ENCODE peak calls at places on chromosomes 5 and 9, in nine cellular contexts. One of them, this sample, is unnamed. For H3K36me3, the result is how much of the 10 kb centered on the place peaks cover.

GRCh38 chr5:160805376-160805775 is 46.6 kb downstream of the ATP10B start:
- DNase-seq in CD4-positive, alpha-beta memory T cell: no peak
- DNase-seq in SK-N-SH: no peak
- DNase-seq in aorta: no peak
- DNase-seq in heart right ventricle: no peak
- DNase-seq in GM23248: no peak
- DNase-seq in SJSA1: no peak
- DNase-seq in BJ: no peak
- DNase-seq in cardiac muscle cell: no peak
- DNase-seq in this sample: no peak

GRCh38 chr5:137316346-137316736 is 182.8 kb downstream of the SPOCK1 start:
- DNase-seq in SK-N-SH: no peak
- DNase-seq in CD4-positive, alpha-beta memory T cell: no peak
- DNase-seq in cardiac muscle cell: no peak
- DNase-seq in BJ: no peak
- DNase-seq in SJSA1: no peak
- DNase-seq in GM23248: peak
- DNase-seq in heart right ventricle: no peak
- DNase-seq in aorta: no peak
- DNase-seq in this sample: no peak

GRCh38 chr9:13358128-13358527 is 78.6 kb upstream of the MPDZ start:
- DNase-seq in SK-N-SH: no peak
- DNase-seq in cardiac muscle cell: no peak
- DNase-seq in heart right ventricle: no peak
- DNase-seq in GM23248: peak
- DNase-seq in aorta: no peak
- DNase-seq in SJSA1: peak
- DNase-seq in CD4-positive, alpha-beta memory T cell: no peak
- DNase-seq in BJ: peak
- DNase-seq in this sample: peak

GRCh38 chr5:175724314-175724713 is 66.4 kb downstream of the HRH2 start:
- DNase-seq in SK-N-SH: no peak
- DNase-seq in CD4-positive, alpha-beta memory T cell: no peak
- DNase-seq in heart right ventricle: no peak
- DNase-seq in cardiac muscle cell: no peak
- DNase-seq in BJ: no peak
- DNase-seq in aorta: no peak
- DNase-seq in SJSA1: no peak
- DNase-seq in GM23248: no peak
- DNase-seq in this sample: no peak

GRCh38 chr5:103424453-103425205 is 138.0 kb downstream of the NUDT12 start:
- DNase-seq in cardiac muscle cell: no peak
- DNase-seq in SK-N-SH: no peak
- DNase-seq in BJ: no peak
- DNase-seq in aorta: no peak
- DNase-seq in GM23248: peak
- DNase-seq in CD4-positive, alpha-beta memory T cell: no peak
- DNase-seq in heart right ventricle: no peak
- DNase-seq in SJSA1: peak
- DNase-seq in this sample: peak

GRCh38 chr9:8156336-8156735 is 356.8 kb upstream of the DMAC1 start:
- DNase-seq in BJ: no peak
- DNase-seq in cardiac muscle cell: no peak
- DNase-seq in heart right ventricle: no peak
- DNase-seq in CD4-positive, alpha-beta memory T cell: no peak
- DNase-seq in SK-N-SH: no peak
- DNase-seq in GM23248: no peak
- DNase-seq in aorta: no peak
- DNase-seq in SJSA1: no peak
- DNase-seq in this sample: no peak

GRCh38 chr5:77210091-77211012 is at the start of gene PDE8B:
- DNase-seq in SJSA1: no peak
- DNase-seq in GM23248: peak
- DNase-seq in BJ: no peak
- DNase-seq in cardiac muscle cell: peak
- DNase-seq in aorta: no peak
- DNase-seq in SK-N-SH: peak
- DNase-seq in heart right ventricle: no peak
- DNase-seq in CD4-positive, alpha-beta memory T cell: peak
- DNase-seq in this sample: no peak

GRCh38 chr5:5939724-5940370 is 438.5 kb downstream of the MED10 start:
- DNase-seq in aorta: no peak
- DNase-seq in SJSA1: no peak
- DNase-seq in SK-N-SH: no peak
- DNase-seq in cardiac muscle cell: no peak
- DNase-seq in BJ: no peak
- DNase-seq in CD4-positive, alpha-beta memory T cell: no peak
- DNase-seq in heart right ventricle: no peak
- DNase-seq in GM23248: no peak
- DNase-seq in this sample: no peak

GRCh38 chr5:57492632-57493031 is 10.0 kb upstream of the ACTBL2 start:
- DNase-seq in heart right ventricle: no peak
- DNase-seq in GM23248: no peak
- DNase-seq in aorta: no peak
- DNase-seq in CD4-positive, alpha-beta memory T cell: no peak
- DNase-seq in SJSA1: no peak
- DNase-seq in cardiac muscle cell: no peak
- DNase-seq in BJ: no peak
- DNase-seq in SK-N-SH: no peak
- DNase-seq in this sample: no peak

GRCh38 chr5:156147251-156147947 is 179.6 kb upstream of the SGCD start:
- DNase-seq in GM23248: peak
- DNase-seq in aorta: no peak
- DNase-seq in BJ: peak
- DNase-seq in SK-N-SH: no peak
- DNase-seq in cardiac muscle cell: no peak
- DNase-seq in CD4-positive, alpha-beta memory T cell: no peak
- DNase-seq in SJSA1: no peak
- DNase-seq in heart right ventricle: no peak
- DNase-seq in this sample: peak

GRCh38 chr9:76687861-76688374 is 76.3 kb upstream of the PCA3 start:
- DNase-seq in heart right ventricle: no peak
- DNase-seq in cardiac muscle cell: no peak
- DNase-seq in BJ: peak
- DNase-seq in SJSA1: peak
- DNase-seq in aorta: peak
- DNase-seq in CD4-positive, alpha-beta memory T cell: no peak
- DNase-seq in SK-N-SH: no peak
- DNase-seq in GM23248: peak
- DNase-seq in this sample: peak

DNA sequence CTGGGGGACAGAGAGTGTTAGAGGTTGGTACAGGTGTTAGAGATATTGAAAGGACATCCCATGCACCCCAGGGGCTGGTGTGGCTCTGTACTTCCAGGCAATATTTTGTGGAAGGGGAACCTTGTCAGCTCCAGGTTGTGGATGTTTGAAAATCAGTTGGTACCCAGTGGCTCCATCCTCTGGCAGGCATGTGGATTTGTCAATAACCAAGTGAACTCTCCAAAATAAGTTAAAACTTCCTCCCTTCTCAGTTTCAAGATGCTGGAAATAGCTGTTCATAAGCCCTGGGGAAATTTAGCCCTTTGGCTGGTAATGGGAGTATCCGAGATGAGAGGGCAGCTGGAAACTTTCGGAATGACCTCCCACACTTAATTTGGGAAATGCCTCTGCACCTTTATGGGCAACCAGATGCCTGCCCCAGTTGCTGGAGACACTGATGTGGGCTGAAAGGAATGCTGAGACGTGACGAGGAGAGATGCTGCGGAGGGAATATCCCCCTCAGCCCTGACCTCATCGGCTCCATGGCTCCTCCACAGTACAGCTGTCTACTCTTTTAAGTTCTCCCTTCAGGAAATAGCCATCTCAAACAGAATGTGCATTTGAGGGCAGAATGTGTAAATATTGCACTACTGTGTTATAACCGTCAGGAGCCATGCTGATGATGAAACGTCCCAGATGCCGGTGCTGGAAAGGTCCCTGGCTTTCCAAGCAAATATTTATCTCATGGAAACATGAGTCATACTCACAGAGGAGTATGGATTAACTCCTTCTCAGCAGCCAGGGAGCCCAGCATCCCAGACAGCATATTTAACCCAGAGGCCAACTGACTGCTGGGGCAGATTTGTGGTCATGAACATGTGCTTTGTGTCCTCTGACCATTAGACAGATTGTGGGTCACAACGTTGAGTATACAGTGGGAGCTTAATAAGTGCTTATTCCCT is 29.5 kb downstream of the TGFBI start:
- DNase-seq in CD4-positive, alpha-beta memory T cell: no peak
- DNase-seq in BJ: peak
- DNase-seq in GM23248: peak
- DNase-seq in cardiac muscle cell: no peak
- DNase-seq in aorta: peak
- DNase-seq in SK-N-SH: no peak
- DNase-seq in heart right ventricle: peak
- DNase-seq in SJSA1: peak
- DNase-seq in this sample: peak
- H3K36me3 ChIP-seq in CD4-positive, alpha-beta memory T cell: under half
- H3K36me3 ChIP-seq in BJ: under half
- H3K36me3 ChIP-seq in GM23248: half or more
- H3K36me3 ChIP-seq in cardiac muscle cell: under half
- H3K36me3 ChIP-seq in aorta: under half
- H3K36me3 ChIP-seq in SK-N-SH: half or more
- H3K36me3 ChIP-seq in heart right ventricle: half or more
- H3K36me3 ChIP-seq in SJSA1: half or more
- H3K36me3 ChIP-seq in this sample: under half

GRCh38 chr5:141517321-141517720 is 28.4 kb downstream of the PCDHGC5 start:
- DNase-seq in CD4-positive, alpha-beta memory T cell: no peak
- DNase-seq in GM23248: no peak
- DNase-seq in SJSA1: no peak
- DNase-seq in cardiac muscle cell: no peak
- DNase-seq in BJ: no peak
- DNase-seq in aorta: no peak
- DNase-seq in heart right ventricle: no peak
- DNase-seq in SK-N-SH: no peak
- DNase-seq in this sample: no peak
- H3K36me3 ChIP-seq in CD4-positive, alpha-beta memory T cell: half or more
- H3K36me3 ChIP-seq in GM23248: under half
- H3K36me3 ChIP-seq in SJSA1: half or more
- H3K36me3 ChIP-seq in cardiac muscle cell: under half
- H3K36me3 ChIP-seq in BJ: under half
- H3K36me3 ChIP-seq in aorta: under half
- H3K36me3 ChIP-seq in heart right ventricle: under half
- H3K36me3 ChIP-seq in SK-N-SH: under half
- H3K36me3 ChIP-seq in this sample: under half

GRCh38 chr5:109404428-109404960 is 5.3 kb downstream of the PJA2 start:
- DNase-seq in SJSA1: no peak
- DNase-seq in cardiac muscle cell: no peak
- DNase-seq in heart right ventricle: no peak
- DNase-seq in SK-N-SH: no peak
- DNase-seq in aorta: no peak
- DNase-seq in BJ: no peak
- DNase-seq in CD4-positive, alpha-beta memory T cell: no peak
- DNase-seq in GM23248: no peak
- DNase-seq in this sample: no peak
- H3K36me3 ChIP-seq in SJSA1: under half
- H3K36me3 ChIP-seq in cardiac muscle cell: under half
- H3K36me3 ChIP-seq in heart right ventricle: under half
- H3K36me3 ChIP-seq in SK-N-SH: under half
- H3K36me3 ChIP-seq in aorta: under half
- H3K36me3 ChIP-seq in BJ: under half
- H3K36me3 ChIP-seq in CD4-positive, alpha-beta memory T cell: under half
- H3K36me3 ChIP-seq in GM23248: under half
- H3K36me3 ChIP-seq in this sample: under half

GRCh38 chr5:139688088-139688702 is 40.0 kb downstream of the CXXC5 start:
- DNase-seq in CD4-positive, alpha-beta memory T cell: no peak
- DNase-seq in cardiac muscle cell: no peak
- DNase-seq in SK-N-SH: no peak
- DNase-seq in heart right ventricle: no peak
- DNase-seq in BJ: no peak
- DNase-seq in aorta: no peak
- DNase-seq in GM23248: no peak
- DNase-seq in SJSA1: no peak
- DNase-seq in this sample: no peak

GRCh38 chr5:139687656-139688055 is 39.5 kb downstream of the CXXC5 start:
- DNase-seq in SJSA1: no peak
- DNase-seq in GM23248: no peak
- DNase-seq in aorta: no peak
- DNase-seq in CD4-positive, alpha-beta memory T cell: no peak
- DNase-seq in BJ: no peak
- DNase-seq in SK-N-SH: no peak
- DNase-seq in heart right ventricle: no peak
- DNase-seq in cardiac muscle cell: no peak
- DNase-seq in this sample: no peak

GRCh38 chr5:139689631-139690384 is 41.7 kb downstream of the CXXC5 start:
- DNase-seq in BJ: no peak
- DNase-seq in GM23248: peak
- DNase-seq in heart right ventricle: no peak
- DNase-seq in SK-N-SH: peak
- DNase-seq in aorta: no peak
- DNase-seq in SJSA1: peak
- DNase-seq in CD4-positive, alpha-beta memory T cell: no peak
- DNase-seq in cardiac muscle cell: no peak
- DNase-seq in this sample: peak

GRCh38 chr5:139690385-139691274 is 42.5 kb downstream of the CXXC5 start:
- DNase-seq in heart right ventricle: no peak
- DNase-seq in SK-N-SH: peak
- DNase-seq in SJSA1: no peak
- DNase-seq in aorta: peak
- DNase-seq in BJ: no peak
- DNase-seq in CD4-positive, alpha-beta memory T cell: no peak
- DNase-seq in GM23248: peak
- DNase-seq in cardiac muscle cell: peak
- DNase-seq in this sample: peak

GRCh38 chr5:139688712-139689413 is 40.7 kb downstream of the CXXC5 start:
- DNase-seq in SK-N-SH: peak
- DNase-seq in SJSA1: no peak
- DNase-seq in cardiac muscle cell: no peak
- DNase-seq in aorta: no peak
- DNase-seq in CD4-positive, alpha-beta memory T cell: no peak
- DNase-seq in GM23248: no peak
- DNase-seq in BJ: no peak
- DNase-seq in heart right ventricle: no peak
- DNase-seq in this sample: no peak
- H3K36me3 ChIP-seq in SK-N-SH: under half
- H3K36me3 ChIP-seq in SJSA1: under half
- H3K36me3 ChIP-seq in cardiac muscle cell: under half
- H3K36me3 ChIP-seq in aorta: under half
- H3K36me3 ChIP-seq in CD4-positive, alpha-beta memory T cell: under half
- H3K36me3 ChIP-seq in GM23248: under half
- H3K36me3 ChIP-seq in BJ: under half
- H3K36me3 ChIP-seq in heart right ventricle: under half
- H3K36me3 ChIP-seq in this sample: under half